ENCODE peak calls at places on chromosomes 5 and 9, in nine cellular contexts. One of them, this sample, is unnamed.

GRCh38 chr5:60972225-60972624 is 27.2 kb downstream of the NDUFAF2 start:
- DNase-seq in ovary: no peak
- DNase-seq in CD8-positive, alpha-beta memory T cell: no peak
- DNase-seq in cardiac muscle cell: no peak
- DNase-seq in A549: no peak
- DNase-seq in AG10803: no peak
- DNase-seq in GM12865: peak
- DNase-seq in H7: no peak
- DNase-seq in small intestine: no peak
- DNase-seq in this sample: no peak

GRCh38 chr9:93958875-93959682 is 3.9 kb upstream of the BARX1 start:
- DNase-seq in cardiac muscle cell: no peak
- DNase-seq in AG10803: peak
- DNase-seq in CD8-positive, alpha-beta memory T cell: no peak
- DNase-seq in ovary: peak
- DNase-seq in small intestine: peak
- DNase-seq in A549: no peak
- DNase-seq in H7: peak
- DNase-seq in GM12865: no peak
- DNase-seq in this sample: no peak

GRCh38 chr5:54656261-54656728 is 138.7 kb downstream of the SNX18 start:
- DNase-seq in GM12865: no peak
- DNase-seq in A549: no peak
- DNase-seq in H7: no peak
- DNase-seq in small intestine: no peak
- DNase-seq in AG10803: peak
- DNase-seq in ovary: no peak
- DNase-seq in cardiac muscle cell: no peak
- DNase-seq in CD8-positive, alpha-beta memory T cell: no peak
- DNase-seq in this sample: no peak

GRCh38 chr5:127425037-127425436 is 92.4 kb upstream of the PRRC1 start:
- DNase-seq in A549: no peak
- DNase-seq in CD8-positive, alpha-beta memory T cell: no peak
- DNase-seq in GM12865: no peak
- DNase-seq in H7: no peak
- DNase-seq in AG10803: no peak
- DNase-seq in ovary: no peak
- DNase-seq in cardiac muscle cell: peak
- DNase-seq in small intestine: peak
- DNase-seq in this sample: no peak

GRCh38 chr5:160516696-160517530 is 95.3 kb downstream of the PTTG1 start:
- DNase-seq in AG10803: no peak
- DNase-seq in small intestine: no peak
- DNase-seq in GM12865: no peak
- DNase-seq in H7: no peak
- DNase-seq in CD8-positive, alpha-beta memory T cell: no peak
- DNase-seq in cardiac muscle cell: peak
- DNase-seq in A549: no peak
- DNase-seq in ovary: no peak
- DNase-seq in this sample: no peak

GRCh38 chr5:111063709-111064322 is 7.7 kb upstream of the TSLP start:
- DNase-seq in ovary: no peak
- DNase-seq in cardiac muscle cell: no peak
- DNase-seq in H7: no peak
- DNase-seq in AG10803: no peak
- DNase-seq in small intestine: peak
- DNase-seq in CD8-positive, alpha-beta memory T cell: no peak
- DNase-seq in A549: no peak
- DNase-seq in GM12865: peak
- DNase-seq in this sample: no peak

GRCh38 chr5:134005415-134006118 is 792 bp upstream of the VDAC1 start:
- DNase-seq in cardiac muscle cell: peak
- DNase-seq in A549: peak
- DNase-seq in CD8-positive, alpha-beta memory T cell: no peak
- DNase-seq in AG10803: peak
- DNase-seq in ovary: peak
- DNase-seq in H7: peak
- DNase-seq in GM12865: peak
- DNase-seq in small intestine: peak
- DNase-seq in this sample: peak

GRCh38 chr5:116494784-116495480 is 79.7 kb downstream of the SEMA6A start:
- DNase-seq in CD8-positive, alpha-beta memory T cell: no peak
- DNase-seq in H7: no peak
- DNase-seq in A549: no peak
- DNase-seq in ovary: no peak
- DNase-seq in cardiac muscle cell: peak
- DNase-seq in GM12865: no peak
- DNase-seq in AG10803: no peak
- DNase-seq in small intestine: no peak
- DNase-seq in this sample: no peak

GRCh38 chr9:114025196-114025753 is 52.8 kb downstream of the AMBP start:
- DNase-seq in H7: peak
- DNase-seq in CD8-positive, alpha-beta memory T cell: no peak
- DNase-seq in ovary: no peak
- DNase-seq in small intestine: no peak
- DNase-seq in GM12865: no peak
- DNase-seq in AG10803: no peak
- DNase-seq in cardiac muscle cell: no peak
- DNase-seq in A549: no peak
- DNase-seq in this sample: no peak

GRCh38 chr5:5456858-5457257 is 34.4 kb downstream of the ICE1 start:
- DNase-seq in cardiac muscle cell: no peak
- DNase-seq in A549: no peak
- DNase-seq in GM12865: no peak
- DNase-seq in ovary: no peak
- DNase-seq in small intestine: no peak
- DNase-seq in H7: no peak
- DNase-seq in CD8-positive, alpha-beta memory T cell: no peak
- DNase-seq in AG10803: no peak
- DNase-seq in this sample: no peak

GRCh38 chr9:78210841-78211301 is 25.0 kb upstream of the CEP78 start:
- DNase-seq in cardiac muscle cell: no peak
- DNase-seq in small intestine: peak
- DNase-seq in GM12865: peak
- DNase-seq in AG10803: no peak
- DNase-seq in CD8-positive, alpha-beta memory T cell: peak
- DNase-seq in ovary: no peak
- DNase-seq in H7: no peak
- DNase-seq in A549: no peak
- DNase-seq in this sample: no peak

GRCh38 chr5:40333459-40334241 is 346.1 kb upstream of the PTGER4 start:
- DNase-seq in CD8-positive, alpha-beta memory T cell: no peak
- DNase-seq in cardiac muscle cell: no peak
- DNase-seq in H7: no peak
- DNase-seq in AG10803: peak
- DNase-seq in small intestine: no peak
- DNase-seq in A549: no peak
- DNase-seq in ovary: no peak
- DNase-seq in GM12865: no peak
- DNase-seq in this sample: no peak

GRCh38 chr9:16656432-16657169 is 213.9 kb downstream of the BNC2 start:
- DNase-seq in AG10803: no peak
- DNase-seq in H7: no peak
- DNase-seq in CD8-positive, alpha-beta memory T cell: no peak
- DNase-seq in ovary: no peak
- DNase-seq in cardiac muscle cell: no peak
- DNase-seq in A549: no peak
- DNase-seq in GM12865: no peak
- DNase-seq in small intestine: no peak
- DNase-seq in this sample: no peak

GRCh38 chr9:107883496-107884120 is 394.0 kb upstream of the KLF4 start:
- DNase-seq in ovary: no peak
- DNase-seq in H7: no peak
- DNase-seq in A549: no peak
- DNase-seq in small intestine: peak
- DNase-seq in cardiac muscle cell: no peak
- DNase-seq in CD8-positive, alpha-beta memory T cell: no peak
- DNase-seq in AG10803: no peak
- DNase-seq in GM12865: peak
- DNase-seq in this sample: no peak

GRCh38 chr5:136212252-136212721 is 19.3 kb upstream of the SMIM32 start:
- DNase-seq in cardiac muscle cell: peak
- DNase-seq in ovary: peak
- DNase-seq in CD8-positive, alpha-beta memory T cell: peak
- DNase-seq in AG10803: peak
- DNase-seq in small intestine: peak
- DNase-seq in A549: peak
- DNase-seq in GM12865: peak
- DNase-seq in H7: peak
- DNase-seq in this sample: peak

GRCh38 chr5:23742701-23743100 is 235.3 kb downstream of the PRDM9 start:
- DNase-seq in CD8-positive, alpha-beta memory T cell: no peak
- DNase-seq in AG10803: no peak
- DNase-seq in small intestine: no peak
- DNase-seq in ovary: no peak
- DNase-seq in GM12865: no peak
- DNase-seq in H7: no peak
- DNase-seq in A549: no peak
- DNase-seq in cardiac muscle cell: no peak
- DNase-seq in this sample: no peak

GRCh38 chr9:126114850-126115460 is 211.7 kb upstream of the MVB12B start:
- DNase-seq in ovary: no peak
- DNase-seq in GM12865: no peak
- DNase-seq in AG10803: no peak
- DNase-seq in cardiac muscle cell: no peak
- DNase-seq in A549: no peak
- DNase-seq in H7: no peak
- DNase-seq in small intestine: no peak
- DNase-seq in CD8-positive, alpha-beta memory T cell: no peak
- DNase-seq in this sample: no peak

GRCh38 chr9:81833563-81834345 is 94.5 kb upstream of the SPATA31D4 start:
- DNase-seq in cardiac muscle cell: no peak
- DNase-seq in H7: no peak
- DNase-seq in AG10803: peak
- DNase-seq in A549: no peak
- DNase-seq in ovary: no peak
- DNase-seq in CD8-positive, alpha-beta memory T cell: no peak
- DNase-seq in small intestine: no peak
- DNase-seq in GM12865: peak
- DNase-seq in this sample: no peak

GRCh38 chr5:91162534-91163381 is 220.4 kb downstream of the ARRDC3 start:
- DNase-seq in cardiac muscle cell: no peak
- DNase-seq in A549: peak
- DNase-seq in GM12865: peak
- DNase-seq in small intestine: peak
- DNase-seq in CD8-positive, alpha-beta memory T cell: no peak
- DNase-seq in H7: no peak
- DNase-seq in AG10803: peak
- DNase-seq in ovary: peak
- DNase-seq in this sample: peak

GRCh38 chr5:142253938-142254895 is 70.6 kb downstream of the SPRY4 start:
- DNase-seq in cardiac muscle cell: no peak
- DNase-seq in GM12865: no peak
- DNase-seq in ovary: no peak
- DNase-seq in A549: no peak
- DNase-seq in AG10803: peak
- DNase-seq in H7: no peak
- DNase-seq in small intestine: no peak
- DNase-seq in CD8-positive, alpha-beta memory T cell: no peak
- DNase-seq in this sample: no peak

GRCh38 chr9:37218800-37219425 is 98.5 kb downstream of the ZCCHC7 start:
- DNase-seq in CD8-positive, alpha-beta memory T cell: no peak
- DNase-seq in GM12865: no peak
- DNase-seq in AG10803: no peak
- DNase-seq in cardiac muscle cell: no peak
- DNase-seq in ovary: no peak
- DNase-seq in H7: no peak
- DNase-seq in A549: no peak
- DNase-seq in small intestine: no peak
- DNase-seq in this sample: no peak
- H3K4me3 ChIP-seq in CD8-positive, alpha-beta memory T cell: no peak
- H3K4me3 ChIP-seq in GM12865: no peak
- H3K4me3 ChIP-seq in AG10803: no peak
- H3K4me3 ChIP-seq in cardiac muscle cell: no peak
- H3K4me3 ChIP-seq in ovary: no peak
- H3K4me3 ChIP-seq in H7: no peak
- H3K4me3 ChIP-seq in A549: no peak
- H3K4me3 ChIP-seq in small intestine: no peak
- H3K4me3 ChIP-seq in this sample: no peak

DNA sequence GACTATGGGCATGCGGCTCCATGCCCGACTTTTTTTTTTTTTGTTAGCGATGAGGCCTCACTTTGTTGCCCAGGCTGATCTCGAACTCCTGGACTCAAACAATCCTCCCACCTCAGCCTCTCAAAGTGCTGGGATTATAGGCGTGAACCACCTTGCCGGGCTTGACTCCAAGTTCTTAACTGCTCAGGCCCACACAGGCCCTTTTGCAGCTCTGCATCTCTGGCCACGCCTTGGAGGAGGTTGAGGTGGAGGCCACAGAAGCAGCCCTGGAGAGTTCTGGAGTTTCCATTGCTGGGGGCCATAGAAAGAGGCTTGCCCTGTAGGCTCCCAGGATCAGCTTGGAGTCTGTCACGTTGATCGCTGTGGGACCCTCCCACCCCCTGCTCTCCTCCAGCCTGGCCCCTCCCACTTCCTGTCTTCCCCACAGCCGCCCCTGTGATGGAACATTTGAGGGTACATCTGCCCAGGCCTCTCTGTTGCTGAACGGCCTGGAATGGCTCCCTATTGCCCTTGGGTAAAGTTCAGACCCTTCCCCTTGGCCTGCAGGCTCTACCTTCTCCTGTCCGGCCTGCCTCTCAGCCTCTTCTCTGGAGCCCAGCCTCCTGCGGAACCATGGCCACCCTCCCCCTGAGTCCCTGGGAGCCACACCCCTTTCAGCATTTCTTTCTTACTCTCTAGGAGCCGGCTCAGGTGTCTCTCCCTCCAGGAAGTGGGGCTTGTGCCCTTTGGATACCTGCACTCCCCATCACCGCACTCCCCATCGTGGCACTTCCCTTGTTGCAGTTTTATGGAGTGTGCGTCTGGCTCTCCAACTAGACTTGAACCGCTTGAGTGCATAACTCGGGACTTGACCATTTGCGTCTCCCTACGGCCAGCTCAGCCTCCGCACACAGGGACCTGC is 30.4 kb upstream of the IER5L start:
- DNase-seq in CD8-positive, alpha-beta memory T cell: peak
- DNase-seq in A549: no peak
- DNase-seq in H7: peak
- DNase-seq in small intestine: peak
- DNase-seq in cardiac muscle cell: peak
- DNase-seq in GM12865: no peak
- DNase-seq in AG10803: no peak
- DNase-seq in ovary: no peak
- DNase-seq in this sample: no peak
- H3K4me3 ChIP-seq in CD8-positive, alpha-beta memory T cell: no peak
- H3K4me3 ChIP-seq in A549: no peak
- H3K4me3 ChIP-seq in H7: peak
- H3K4me3 ChIP-seq in small intestine: no peak
- H3K4me3 ChIP-seq in cardiac muscle cell: peak
- H3K4me3 ChIP-seq in GM12865: no peak
- H3K4me3 ChIP-seq in AG10803: no peak
- H3K4me3 ChIP-seq in ovary: no peak
- H3K4me3 ChIP-seq in this sample: no peak

GRCh38 chr5:17912794-17913193 is 278.5 kb downstream of the TAF11L14 start:
- DNase-seq in CD8-positive, alpha-beta memory T cell: no peak
- DNase-seq in ovary: no peak
- DNase-seq in H7: no peak
- DNase-seq in GM12865: peak
- DNase-seq in cardiac muscle cell: no peak
- DNase-seq in small intestine: no peak
- DNase-seq in A549: no peak
- DNase-seq in AG10803: no peak
- DNase-seq in this sample: no peak
- H3K4me3 ChIP-seq in CD8-positive, alpha-beta memory T cell: no peak
- H3K4me3 ChIP-seq in ovary: no peak
- H3K4me3 ChIP-seq in H7: no peak
- H3K4me3 ChIP-seq in GM12865: no peak
- H3K4me3 ChIP-seq in cardiac muscle cell: no peak
- H3K4me3 ChIP-seq in small intestine: no peak
- H3K4me3 ChIP-seq in A549: no peak
- H3K4me3 ChIP-seq in AG10803: no peak
- H3K4me3 ChIP-seq in this sample: no peak

GRCh38 chr5:88890070-88890781 is 7.2 kb upstream of the MEF2C start:
- DNase-seq in GM12865: no peak
- DNase-seq in cardiac muscle cell: no peak
- DNase-seq in A549: no peak
- DNase-seq in small intestine: no peak
- DNase-seq in CD8-positive, alpha-beta memory T cell: no peak
- DNase-seq in AG10803: no peak
- DNase-seq in H7: no peak
- DNase-seq in ovary: no peak
- DNase-seq in this sample: no peak
- H3K4me3 ChIP-seq in GM12865: peak
- H3K4me3 ChIP-seq in cardiac muscle cell: peak
- H3K4me3 ChIP-seq in A549: no peak
- H3K4me3 ChIP-seq in small intestine: no peak
- H3K4me3 ChIP-seq in CD8-positive, alpha-beta memory T cell: no peak
- H3K4me3 ChIP-seq in AG10803: peak
- H3K4me3 ChIP-seq in H7: peak
- H3K4me3 ChIP-seq in ovary: peak
- H3K4me3 ChIP-seq in this sample: peak

This sample was measured in left ventricle myocardium inferior.